ENCODE peak calls at places on chromosomes 12 and 14, in four cellular contexts. T is body of pancreas, U is adrenal gland, P is testis. J is an unnamed sample. For H3K4me1 and H3K27me3, the result is how much of the 10 kb centered on the place peaks cover.

GRCh38 chr14:32980178-32980886 is 41.7 kb downstream of the NPAS3 start:
- DNase-seq in T (no peak), P (no peak), U (no peak), J (no peak)

GRCh38 chr12:45599196-45599595 is 130.3 kb upstream of the ARID2 start:
- DNase-seq in T (no peak), P (no peak), U (no peak), J (no peak)

GRCh38 chr12:78226763-78227162 is 396.1 kb downstream of the NAV3 start:
- DNase-seq in P (no peak), U (no peak), T (no peak), J (no peak)

GRCh38 chr14:65637780-65638179 is 225.2 kb downstream of the FUT8 start:
- DNase-seq in T (no peak), P (no peak), U (no peak), J (no peak)

GRCh38 chr12:55516391-55516790 is 24.2 kb downstream of the OR6C68 start:
- DNase-seq in T (no peak), P (no peak), U (no peak), J (no peak)

GRCh38 chr12:3995276-3995675 is 122.1 kb upstream of the PARP11 start:
- DNase-seq in U (no peak), T (no peak), P (no peak), J (no peak)

GRCh38 chr14:102799684-102800562 is 22.7 kb downstream of the TRAF3 start:
- DNase-seq in P (no peak), U (no peak), T (no peak), J (no peak)

GRCh38 chr14:75479770-75480600 is 42.3 kb upstream of the BATF start:
- DNase-seq in P (no peak), U (peak), T (peak), J (no peak)

GRCh38 chr12:1662761-1663439 is 28.0 kb upstream of the ADIPOR2 start:
- DNase-seq in U (peak), T (peak), P (peak), J (peak)

GRCh38 chr14:104680806-104681688 is 8.4 kb upstream of the INF2 start:
- DNase-seq in T (peak), U (peak), P (peak), J (peak)

GRCh38 chr14:54175298-54175942 is 218.8 kb upstream of the BMP4 start:
- DNase-seq in P (peak), U (peak), T (peak), J (peak)

GRCh38 chr12:58915634-58916033 is 4.7 kb downstream of the LRIG3 start:
- DNase-seq in U (peak), P (peak), T (peak), J (peak)

GRCh38 chr12:57517187-57517586 is 3.1 kb downstream of the DDIT3 start:
- DNase-seq in P (no peak), U (no peak), T (peak), J (no peak)

GRCh38 chr12:85951823-85952222 is 77.7 kb downstream of the NTS start:
- DNase-seq in P (no peak), U (no peak), T (no peak), J (no peak)

GRCh38 chr12:85947286-85947685 is 73.2 kb downstream of the NTS start:
- DNase-seq in U (no peak), T (no peak), P (peak), J (no peak)

GRCh38 chr12:85949253-85949652 is 75.2 kb downstream of the NTS start:
- DNase-seq in P (no peak), T (no peak), U (no peak), J (no peak)

GRCh38 chr12:85948340-85948739 is 74.2 kb downstream of the NTS start:
- DNase-seq in P (no peak), T (no peak), U (no peak), J (no peak)
- TF ChIP-seq POLR2A in P (no peak), T (no peak), U (no peak), J (no peak)

GRCh38 chr14:76924363-76925151 is 98.3 kb downstream of the LRRC74A start:
- DNase-seq in U (peak), P (peak), T (no peak), J (no peak)
- H3K4me1 ChIP-seq in U (half or more), P (half or more), T (under half), J (under half)

GRCh38 chr14:38207342-38207741 is 362 bp upstream of the SSTR1 start:
- DNase-seq in P (no peak), T (no peak), U (no peak), J (no peak)
- H3K27me3 ChIP-seq in P (under half), T (under half), U (under half), J (under half)

GRCh38 chr12:49827351-49828099 is 688 bp downstream of the NCKAP5L start:
- DNase-seq in U (peak), P (peak), T (peak), J (peak)

GRCh38 chr12:49825971-49826421 is 2.2 kb downstream of the NCKAP5L start:
- DNase-seq in T (no peak), P (peak), U (no peak), J (peak)

GRCh38 chr12:49831717-49832116 is 3.5 kb upstream of the NCKAP5L start:
- DNase-seq in T (no peak), U (no peak), P (no peak), J (no peak)

GRCh38 chr12:49825360-49825970 is 2.7 kb downstream of the NCKAP5L start:
- DNase-seq in T (no peak), P (no peak), U (peak), J (peak)

GRCh38 chr12:49828143-49829091 is at the start of gene NCKAP5L:
- DNase-seq in U (peak), P (peak), T (peak), J (peak)
- TF ChIP-seq POLR2A in U (peak), P (no peak), T (peak), J (peak)

GRCh38 chr14:51652168-51653095 is 722 bp downstream of the FRMD6 start:
- DNase-seq in P (peak), U (peak), T (peak), J (peak)
- H3K4me1 ChIP-seq in P (under half), U (under half), T (under half), J (under half)

GRCh38 chr14:26068060-26068459 is 529.8 kb downstream of the NOVA1 start:
- DNase-seq in T (no peak), U (no peak), P (no peak), J (no peak)
- H3K27me3 ChIP-seq in T (under half), U (under half), P (under half), J (under half)